ENCODE peak calls at places on chromosomes 5 and 9, in five cellular contexts. I is CD8-positive, alpha-beta T cell; W is NCI-H1048; K is left cardiac atrium; X is endothelial cell. O is an unnamed sample.

GRCh38 chr5:75167345-75167744 is 69.3 kb downstream of the ANKRD31 start:
- DNase-seq in X (no peak), K (no peak), I (no peak), W (no peak), O (no peak)

GRCh38 chr9:90960941-90961340 is 159.3 kb downstream of the SYK start:
- DNase-seq in I (no peak), X (no peak), K (no peak), W (no peak), O (no peak)

GRCh38 chr5:74801941-74802340 is 34.9 kb downstream of the NSA2 start:
- DNase-seq in I (no peak), K (no peak), X (no peak), W (no peak), O (no peak)

GRCh38 chr5:109645591-109646236 is 44.0 kb upstream of the MAN2A1 start:
- DNase-seq in W (no peak), K (no peak), X (no peak), I (no peak), O (no peak)

GRCh38 chr5:130868186-130868821 is 296.8 kb downstream of the HINT1 start:
- DNase-seq in W (no peak), X (no peak), K (no peak), I (no peak), O (no peak)

GRCh38 chr9:34685591-34685990 is 5.5 kb downstream of the CCL19 start:
- DNase-seq in K (no peak), X (no peak), I (no peak), W (no peak), O (no peak)

GRCh38 chr9:108153391-108153790 is 663.8 kb upstream of the KLF4 start:
- DNase-seq in K (no peak), I (no peak), W (no peak), X (no peak), O (no peak)

GRCh38 chr5:72499730-72500129 is 7.5 kb downstream of the ZNF366 start:
- DNase-seq in K (peak), W (no peak), X (no peak), I (no peak), O (no peak)

GRCh38 chr5:150562832-150563231 is 54.9 kb downstream of the NDST1 start:
- DNase-seq in W (no peak), I (no peak), X (peak), K (no peak), O (no peak)

GRCh38 chr5:84597904-84598303 is 213.2 kb upstream of the EDIL3 start:
- DNase-seq in X (no peak), K (no peak), W (no peak), I (no peak), O (no peak)

GRCh38 chr9:109418827-109419226 is 79.3 kb downstream of the PTPN3 start:
- DNase-seq in X (no peak), I (no peak), K (no peak), W (no peak), O (no peak)

GRCh38 chr5:67182406-67182805 is 14.2 kb downstream of the CD180 start:
- DNase-seq in W (no peak), X (no peak), I (no peak), K (peak), O (no peak)